ENCODE peak calls at places on chromosomes 11 and 22, in five cellular contexts. L, K, X, D and O are unnamed samples.

GRCh38 chr22:20010307-20011122 is 6.1 kb downstream of the ARVCF start:
- DNase-seq in L (no peak), K (no peak), X (no peak), D (no peak), O (no peak)

GRCh38 chr11:133576351-133576750 is 44.0 kb upstream of the OPCML start:
- DNase-seq in L (peak; percentile 51), K (no peak), X (no peak), D (no peak), O (no peak)

GRCh38 chr11:9851366-9851765 is 187.5 kb downstream of the SWAP70 start:
- DNase-seq in L (no peak), K (no peak), X (no peak), D (no peak), O (peak; percentile 82)

GRCh38 chr11:61587541-61587941 is 6.7 kb upstream of the SYT7 start:
- DNase-seq in L (peak; percentile 87), K (peak; percentile 67), X (peak; percentile 54), D (no peak), O (peak; percentile 26)

GRCh38 chr22:29904020-29904419 is 21.0 kb downstream of the MTMR3 start:
- DNase-seq in L (no peak), K (no peak), X (no peak), D (no peak), O (no peak)

GRCh38 chr11:74749965-74750296 is 1.3 kb downstream of the RNF169 start:
- DNase-seq in L (no peak), K (no peak), X (no peak), D (no peak), O (no peak)

GRCh38 chr11:77180346-77180745 is 52.3 kb downstream of the MYO7A start:
- DNase-seq in L (no peak), K (no peak), X (no peak), D (no peak), O (no peak)

GRCh38 chr11:78041843-78042455 is 18.9 kb upstream of the KCTD14 start:
- DNase-seq in L (no peak), K (no peak), X (no peak), D (no peak), O (no peak)

GRCh38 chr11:119480375-119481020 is 57.5 kb upstream of the THY1 start:
- DNase-seq in L (no peak), K (no peak), X (no peak), D (no peak), O (no peak)

GRCh38 chr11:118631510-118631909 is 24.1 kb downstream of the PHLDB1 start:
- DNase-seq in L (no peak), K (no peak), X (peak; percentile 78), D (no peak), O (no peak)

GRCh38 chr11:111359223-111360149 is 19.6 kb downstream of the POU2AF1 start:
- DNase-seq in L (no peak), K (no peak), X (no peak), D (no peak), O (no peak)

GRCh38 chr11:23134627-23135026 is 274.4 kb upstream of the CCDC179 start:
- DNase-seq in L (no peak), K (no peak), X (no peak), D (no peak), O (no peak)

GRCh38 chr11:114162719-114163123 is 103.2 kb downstream of the ZBTB16 start:
- DNase-seq in L (no peak), K (peak; percentile 85), X (peak; percentile 92), D (peak; percentile 57), O (peak; percentile 100)

GRCh38 chr22:42026705-42027104 is 28.1 kb downstream of the WBP2NL start:
- DNase-seq in L (no peak), K (no peak), X (no peak), D (no peak), O (no peak)

GRCh38 chr22:29717789-29718188 is 2.0 kb upstream of the CABP7 start:
- DNase-seq in L (no peak), K (no peak), X (no peak), D (no peak), O (no peak)

GRCh38 chr22:45159652-45160462 is 3.9 kb upstream of the NUP50 start:
- DNase-seq in L (peak; percentile 6), K (no peak), X (peak; percentile 33), D (peak; percentile 22), O (no peak)

GRCh38 chr11:11476971-11477645 is 124.1 kb upstream of the CSNK2A3 start:
- DNase-seq in L (no peak), K (no peak), X (no peak), D (no peak), O (no peak)

GRCh38 chr11:58164389-58164788 is 24.5 kb upstream of the OR9Q2 start:
- DNase-seq in L (no peak), K (no peak), X (no peak), D (no peak), O (no peak)

DNA sequence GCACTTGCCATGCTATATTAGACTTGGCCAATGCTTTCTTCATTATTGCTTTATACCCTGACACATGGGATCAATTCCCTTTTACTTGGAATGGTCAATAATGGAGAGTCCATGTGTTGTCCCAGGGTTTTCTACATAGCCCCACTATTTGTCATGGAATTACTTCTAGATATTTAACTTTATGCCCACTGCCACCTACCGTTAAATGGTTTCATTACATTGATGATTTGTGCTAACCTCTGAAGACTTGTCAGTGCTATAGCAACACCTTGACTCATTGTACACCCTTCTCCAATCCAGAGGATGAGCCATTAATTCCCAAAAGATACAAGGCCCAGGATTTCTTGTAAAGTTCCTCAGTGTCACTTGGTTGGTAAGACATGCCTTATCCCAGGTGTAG is 31.4 kb upstream of the SLC22A25 start:
- DNase-seq in L (no peak), K (no peak), X (no peak), D (peak; percentile 35), O (no peak)
- TF ChIP-seq CTCF in L (no peak), K (no peak), X (no peak), D (peak; percentile 13), O (no peak)

GRCh38 chr11:70078796-70079616 is 889 bp downstream of the ANO1 start:
- DNase-seq in L (peak; percentile 36), K (no peak), X (no peak), D (no peak), O (no peak)
- H3K4me1 ChIP-seq in L (no peaks in the 10 kb centered on the region), K (no peaks in the 10 kb centered on the region), X (no peaks in the 10 kb centered on the region), D (no peaks in the 10 kb centered on the region), O (no peaks in the 10 kb centered on the region)

DNA sequence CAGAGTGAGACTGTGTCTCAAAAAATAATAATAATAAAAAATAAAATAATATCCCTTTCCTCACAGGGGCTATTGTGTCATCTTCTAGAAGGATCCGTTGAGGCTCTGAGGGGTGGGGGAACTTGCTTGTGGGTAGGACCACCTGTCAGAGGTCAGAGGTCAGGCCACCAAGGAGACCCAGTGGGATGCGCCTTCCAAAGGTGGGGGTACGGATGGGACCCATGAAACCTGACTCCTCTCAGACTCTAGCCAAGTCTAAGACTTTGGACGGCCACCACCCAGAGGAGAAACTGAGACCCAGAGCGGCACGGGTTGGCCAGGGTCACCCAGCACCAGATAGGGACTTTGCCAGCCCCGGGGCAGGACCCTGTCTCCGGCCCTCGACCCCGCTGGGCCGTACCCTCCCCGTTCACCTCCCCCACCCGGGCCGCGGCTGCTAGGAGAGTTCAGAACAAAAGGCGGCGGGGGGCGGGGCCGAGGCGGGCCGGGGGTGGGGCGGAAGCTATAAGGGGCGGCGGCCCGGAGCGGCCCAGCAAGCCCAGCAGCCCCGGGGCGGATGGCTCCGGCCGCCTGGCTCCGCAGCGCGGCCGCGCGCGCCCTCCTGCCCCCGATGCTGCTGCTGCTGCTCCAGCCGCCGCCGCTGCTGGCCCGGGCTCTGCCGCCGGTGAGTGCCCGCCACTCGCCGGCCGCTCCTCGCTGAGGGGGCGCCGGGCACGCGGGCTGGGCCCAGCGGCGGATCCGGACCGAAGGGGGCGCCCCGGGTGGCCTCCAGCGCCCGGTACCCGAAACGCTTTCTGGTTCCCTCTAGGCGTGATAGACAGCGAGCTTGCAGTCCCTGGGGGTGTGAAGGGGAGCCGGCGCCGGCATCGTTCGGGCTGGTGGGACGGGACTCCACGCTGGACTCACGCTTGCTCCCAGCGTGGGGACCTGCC is at the start of gene MMP11:
- DNase-seq in L (peak; percentile 88), K (peak; percentile 71), X (peak; percentile 76), D (no peak), O (peak; percentile 71)
- TF ChIP-seq CTCF in L (no peak), K (no peak), X (no peak), D (no peak), O (no peak)

DNA sequence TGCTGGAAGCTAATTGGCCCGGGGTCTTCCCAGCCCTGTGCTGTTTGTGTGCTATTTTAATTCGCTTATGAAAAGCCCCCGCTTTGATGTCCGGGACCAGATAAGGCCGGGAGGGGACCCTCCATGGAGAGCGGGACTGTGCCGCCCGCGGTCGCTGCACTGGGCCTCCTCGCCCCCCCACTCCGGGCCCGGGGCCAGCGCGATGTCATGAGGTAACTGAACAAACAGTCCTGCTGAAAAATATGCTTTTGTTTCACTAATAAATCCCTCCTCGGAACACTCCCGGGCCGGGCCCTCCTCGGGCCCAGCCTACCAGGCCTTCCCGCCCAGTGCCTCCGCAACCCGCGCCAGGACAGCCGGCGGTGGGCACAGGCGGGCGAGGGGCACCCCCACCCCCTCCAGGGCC is 78.3 kb downstream of the CDKN1C start:
- DNase-seq in L (no peak), K (peak; percentile 80), X (peak; percentile 79), D (no peak), O (no peak)
- H3K4me1 ChIP-seq in L (peaks cover 24% of the 10 kb centered on the region), K (peaks cover 8% of the 10 kb centered on the region), X (peaks cover 18% of the 10 kb centered on the region), D (peaks cover 4% of the 10 kb centered on the region), O (peaks cover 22% of the 10 kb centered on the region)